ENCODE peak calls at places on chromosomes 13 and 19, in eight cellular contexts. C is thoracic aorta, R is small intestine, N is upper lobe of left lung, O is aorta, Z is fibroblast of lung, F is cardiac muscle cell, E is MM.1S. W is an unnamed sample.

GRCh38 chr13:28537149-28537548 is 42.2 kb upstream of the FLT1 start:
- DNase-seq in C (no peak), F (no peak), N (no peak), Z (no peak), R (no peak), E (no peak), O (no peak), W (no peak)

GRCh38 chr13:31860002-31860401 is 120.7 kb downstream of the RXFP2 start:
- DNase-seq in O (peak; percentile 65), R (no peak), N (no peak), E (no peak), C (no peak), F (no peak), Z (no peak), W (no peak)

GRCh38 chr13:23637813-23638212 is 67.6 kb downstream of the TNFRSF19 start:
- DNase-seq in F (no peak), C (no peak), Z (no peak), R (no peak), N (no peak), O (no peak), E (no peak), W (no peak)

GRCh38 chr13:37409756-37410155 is 188.8 kb downstream of the POSTN start:
- DNase-seq in C (no peak), O (no peak), N (no peak), E (no peak), F (no peak), Z (peak; percentile 87), R (no peak), W (no peak)

GRCh38 chr19:12995596-12996541 is 594 bp downstream of the NFIX start:
- DNase-seq in O (peak; percentile 84), E (no peak), F (peak; percentile 48), Z (no peak), N (no peak), R (peak; percentile 26), C (no peak), W (peak; percentile 97)

GRCh38 chr13:103839460-103839859 is 773.2 kb upstream of the SLC10A2 start:
- DNase-seq in N (no peak), Z (no peak), O (no peak), E (no peak), F (no peak), R (no peak), C (no peak), W (no peak)

GRCh38 chr13:46197299-46197975 is 14.3 kb upstream of the LRRC63 start:
- DNase-seq in R (no peak), O (no peak), E (no peak), F (no peak), N (no peak), C (no peak), Z (no peak), W (no peak)

GRCh38 chr19:4089400-4089908 is 22.8 kb upstream of the ZBTB7A start:
- DNase-seq in Z (no peak), R (no peak), F (no peak), O (peak; percentile 79), E (no peak), C (no peak), N (peak; percentile 71), W (no peak)

GRCh38 chr13:28820099-28821051 is at the start of gene MTUS2:
- DNase-seq in N (no peak), R (peak; percentile 15), O (no peak), F (no peak), C (no peak), E (no peak), Z (no peak), W (peak; percentile 34)

GRCh38 chr19:30111051-30111450 is 169.0 kb downstream of the URI1 start:
- DNase-seq in E (no peak), R (no peak), N (no peak), Z (no peak), C (no peak), F (no peak), O (no peak), W (no peak)

GRCh38 chr19:14089412-14089661 is 1.2 kb downstream of the SAMD1 start:
- DNase-seq in F (peak; percentile 33), O (no peak), C (no peak), E (no peak), N (no peak), Z (peak; percentile 36), R (no peak), W (no peak)

GRCh38 chr19:7013678-7014077 is 7.6 kb downstream of the MBD3L2B start:
- DNase-seq in Z (peak; percentile 14), E (no peak), O (no peak), R (no peak), F (peak; percentile 59), C (no peak), N (no peak), W (peak; percentile 72)

GRCh38 chr13:95023405-95023804 is 277.8 kb downstream of the ABCC4 start:
- DNase-seq in F (no peak), N (no peak), C (no peak), O (no peak), Z (no peak), E (no peak), R (no peak), W (no peak)

GRCh38 chr13:95100525-95101121 is 200.6 kb downstream of the ABCC4 start:
- DNase-seq in Z (peak; percentile 82), C (no peak), F (no peak), N (no peak), O (no peak), R (no peak), E (no peak), W (peak; percentile 58)

GRCh38 chr19:35437152-35437951 is 10.7 kb upstream of the FFAR2 start:
- DNase-seq in R (peak; percentile 59), Z (no peak), F (no peak), N (no peak), O (no peak), C (no peak), E (no peak), W (no peak)

GRCh38 chr13:35472308-35473008 is 4.0 kb downstream of the MAB21L1 start:
- DNase-seq in Z (no peak), C (no peak), O (no peak), R (no peak), F (no peak), E (peak; percentile 6), N (no peak), W (no peak)
- H3K4me1 ChIP-seq in Z (no peaks in the 10 kb centered on the region), C (no peaks in the 10 kb centered on the region), O (no peaks in the 10 kb centered on the region), R (no peaks in the 10 kb centered on the region), F (peaks cover 6% of the 10 kb centered on the region), E (no peaks in the 10 kb centered on the region), N (peaks cover 20% of the 10 kb centered on the region), W (peaks cover 10% of the 10 kb centered on the region)

DNA sequence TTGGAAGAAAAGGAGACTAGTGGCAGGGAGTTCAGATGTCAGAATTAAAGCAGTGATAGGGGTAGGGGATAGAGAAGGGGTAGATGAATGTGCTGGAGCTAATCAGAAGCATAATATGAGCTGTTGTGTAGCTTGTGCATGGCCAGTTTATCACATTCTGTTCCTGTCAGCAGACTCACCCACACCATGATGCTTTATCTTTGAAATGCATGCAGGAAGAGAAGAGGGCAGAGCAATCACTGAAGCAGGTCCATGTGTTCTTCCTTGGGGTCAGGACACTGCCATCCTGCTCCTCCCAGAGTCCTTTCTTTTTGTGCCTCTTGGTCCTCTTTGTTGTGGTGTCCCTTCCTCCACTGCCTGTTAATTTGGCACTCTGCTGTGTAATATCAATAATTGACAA is 5.8 kb downstream of the CHAMP1 start:
- DNase-seq in R (no peak), N (no peak), O (no peak), E (no peak), C (no peak), F (no peak), Z (no peak), W (no peak)
- H3K4me1 ChIP-seq in R (peaks cover 6% of the 10 kb centered on the region), N (peaks cover 39% of the 10 kb centered on the region), O (no peaks in the 10 kb centered on the region), E (peaks cover 6% of the 10 kb centered on the region), C (peaks cover 14% of the 10 kb centered on the region), F (peaks cover 28% of the 10 kb centered on the region), Z (peaks cover 18% of the 10 kb centered on the region), W (peaks cover 45% of the 10 kb centered on the region)

GRCh38 chr13:48403151-48403631 is 9.7 kb downstream of the LPAR6 start:
- DNase-seq in F (peak; percentile 67), N (no peak), O (no peak), Z (no peak), C (no peak), E (no peak), R (peak; percentile 46), W (no peak)

GRCh38 chr13:48403929-48404328 is 9.0 kb downstream of the LPAR6 start:
- DNase-seq in Z (no peak), O (no peak), C (no peak), F (no peak), R (no peak), N (no peak), E (no peak), W (no peak)

GRCh38 chr13:48405865-48406264 is 7.0 kb downstream of the LPAR6 start:
- DNase-seq in O (no peak), E (no peak), N (no peak), R (no peak), C (no peak), Z (no peak), F (no peak), W (no peak)

GRCh38 chr13:48402325-48402962 is 10.5 kb downstream of the LPAR6 start:
- DNase-seq in N (no peak), F (no peak), C (no peak), Z (no peak), O (no peak), E (no peak), R (no peak), W (no peak)

GRCh38 chr13:48404952-48405351 is 8.0 kb downstream of the LPAR6 start:
- DNase-seq in N (no peak), R (no peak), O (no peak), Z (no peak), F (no peak), C (no peak), E (no peak), W (no peak)
- H3K4me1 ChIP-seq in N (peaks cover 25% of the 10 kb centered on the region), R (no peaks in the 10 kb centered on the region), O (peaks cover 2% of the 10 kb centered on the region), Z (peaks cover 8% of the 10 kb centered on the region), F (no peaks in the 10 kb centered on the region), C (peaks cover 32% of the 10 kb centered on the region), E (peaks cover 21% of the 10 kb centered on the region), W (peaks cover 28% of the 10 kb centered on the region)

GRCh38 chr19:41928754-41929535 is 696 bp upstream of the ERFL start:
- DNase-seq in Z (no peak), C (no peak), R (peak; percentile 54), E (no peak), N (no peak), O (no peak), F (no peak), W (peak; percentile 92)

GRCh38 chr19:41928221-41928683 is at the start of gene ERFL:
- DNase-seq in N (no peak), F (no peak), O (no peak), C (no peak), E (peak; percentile 13), Z (no peak), R (no peak), W (peak; percentile 95)

GRCh38 chr19:41929536-41930071 is 1.4 kb upstream of the ERFL start:
- DNase-seq in N (no peak), E (no peak), F (no peak), R (no peak), O (no peak), Z (no peak), C (no peak), W (no peak)

GRCh38 chr19:41930926-41931592 is 2.8 kb upstream of the ERFL start:
- DNase-seq in C (no peak), R (no peak), N (no peak), Z (no peak), E (no peak), F (no peak), O (no peak), W (no peak)

DNA sequence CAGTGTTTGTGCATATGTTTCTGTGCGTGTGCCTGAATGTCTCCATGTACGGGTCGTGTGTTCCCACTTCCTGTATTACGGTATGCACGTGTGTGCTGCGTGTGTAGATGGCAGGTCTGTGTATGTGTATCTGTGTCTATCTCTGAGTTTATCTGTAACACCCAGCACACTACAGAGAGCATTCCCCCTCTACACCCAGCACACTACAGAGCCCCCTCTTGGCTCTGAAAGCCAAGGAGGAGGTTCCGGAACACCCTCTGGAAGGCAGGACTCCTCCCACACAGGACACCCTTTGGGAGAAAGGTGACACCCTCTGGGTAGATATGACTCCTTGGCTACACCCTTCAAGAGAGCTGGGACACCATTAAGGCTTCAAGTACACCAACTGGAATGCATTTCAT is 2.1 kb upstream of the ERFL start:
- DNase-seq in C (no peak), F (no peak), E (no peak), N (no peak), O (no peak), R (no peak), Z (no peak), W (no peak)
- H3K4me1 ChIP-seq in C (peaks cover 9% of the 10 kb centered on the region), F (no peaks in the 10 kb centered on the region), E (peaks cover 7% of the 10 kb centered on the region), N (peaks cover 30% of the 10 kb centered on the region), O (no peaks in the 10 kb centered on the region), R (no peaks in the 10 kb centered on the region), Z (peaks cover 5% of the 10 kb centered on the region), W (peaks cover 13% of the 10 kb centered on the region)

W was measured in osteoblast.